ENCODE peak calls at places on chromosomes 7 and 10, in ten cellular contexts. One of them, this sample, is unnamed.
A peak's percentile ranks its signal among the peaks of the same experiment; 100 is the strongest.

GRCh38 chr7:65307651-65308299 is 65.9 kb upstream of the ZNF92 start:
- DNase-seq in NCI-H1105 treated with DMSO at 0.1 percent for 48 hours: peak; percentile 81
- DNase-seq in activated effector memory CD4-positive, alpha-beta T cell treated with Interleukin-2 at 50 U/mL for 16 hours: peak; percentile 14
- DNase-seq in CD8-positive, alpha-beta T cell: peak; percentile 52
- DNase-seq in Caki2: peak; percentile 27
- DNase-seq in cardiac muscle cell: peak; percentile 61
- DNase-seq in nucleus accumbens: peak; percentile 29
- DNase-seq in ELF-1: peak; percentile 79
- DNase-seq in GOT3: no peak
- DNase-seq in AG08395: peak; percentile 63
- DNase-seq in this sample: peak; percentile 49

GRCh38 chr7:69624431-69624830 is 26.2 kb downstream of the AUTS2 start:
- DNase-seq in AG08395: no peak
- DNase-seq in Caki2: no peak
- DNase-seq in ELF-1: no peak
- DNase-seq in NCI-H1105 treated with DMSO at 0.1 percent for 48 hours: no peak
- DNase-seq in activated effector memory CD4-positive, alpha-beta T cell treated with Interleukin-2 at 50 U/mL for 16 hours: no peak
- DNase-seq in cardiac muscle cell: no peak
- DNase-seq in nucleus accumbens: no peak
- DNase-seq in CD8-positive, alpha-beta T cell: no peak
- DNase-seq in GOT3: no peak
- DNase-seq in this sample: no peak

GRCh38 chr7:111486472-111487142 is 75.7 kb downstream of the IMMP2L start:
- DNase-seq in cardiac muscle cell: peak; percentile 77
- DNase-seq in AG08395: peak; percentile 61
- DNase-seq in NCI-H1105 treated with DMSO at 0.1 percent for 48 hours: peak; percentile 85
- DNase-seq in Caki2: peak; percentile 38
- DNase-seq in nucleus accumbens: no peak
- DNase-seq in GOT3: no peak
- DNase-seq in CD8-positive, alpha-beta T cell: no peak
- DNase-seq in ELF-1: peak; percentile 6
- DNase-seq in activated effector memory CD4-positive, alpha-beta T cell treated with Interleukin-2 at 50 U/mL for 16 hours: no peak
- DNase-seq in this sample: peak; percentile 35

GRCh38 chr10:16653223-16653622 is 131.5 kb upstream of the C1QL3 start:
- DNase-seq in ELF-1: no peak
- DNase-seq in cardiac muscle cell: peak; percentile 9
- DNase-seq in activated effector memory CD4-positive, alpha-beta T cell treated with Interleukin-2 at 50 U/mL for 16 hours: no peak
- DNase-seq in NCI-H1105 treated with DMSO at 0.1 percent for 48 hours: no peak
- DNase-seq in CD8-positive, alpha-beta T cell: no peak
- DNase-seq in nucleus accumbens: no peak
- DNase-seq in AG08395: no peak
- DNase-seq in GOT3: no peak
- DNase-seq in Caki2: no peak
- DNase-seq in this sample: no peak

GRCh38 chr7:33904680-33905388 is 505 bp upstream of the BMPER start:
- DNase-seq in GOT3: peak; percentile 36
- DNase-seq in Caki2: peak; percentile 69
- DNase-seq in activated effector memory CD4-positive, alpha-beta T cell treated with Interleukin-2 at 50 U/mL for 16 hours: no peak
- DNase-seq in cardiac muscle cell: peak; percentile 74
- DNase-seq in nucleus accumbens: no peak
- DNase-seq in AG08395: peak; percentile 69
- DNase-seq in CD8-positive, alpha-beta T cell: no peak
- DNase-seq in ELF-1: peak; percentile 74
- DNase-seq in NCI-H1105 treated with DMSO at 0.1 percent for 48 hours: peak; percentile 74
- DNase-seq in this sample: peak; percentile 42

GRCh38 chr7:149284343-149284742 is 22.3 kb downstream of the ZNF783 start:
- DNase-seq in nucleus accumbens: no peak
- DNase-seq in CD8-positive, alpha-beta T cell: peak; percentile 82
- DNase-seq in activated effector memory CD4-positive, alpha-beta T cell treated with Interleukin-2 at 50 U/mL for 16 hours: peak; percentile 48
- DNase-seq in NCI-H1105 treated with DMSO at 0.1 percent for 48 hours: peak; percentile 21
- DNase-seq in ELF-1: no peak
- DNase-seq in AG08395: no peak
- DNase-seq in GOT3: no peak
- DNase-seq in Caki2: no peak
- DNase-seq in cardiac muscle cell: no peak
- DNase-seq in this sample: no peak

GRCh38 chr10:14822879-14823755 is 14.7 kb downstream of the CDNF start:
- DNase-seq in GOT3: no peak
- DNase-seq in AG08395: peak; percentile 66
- DNase-seq in NCI-H1105 treated with DMSO at 0.1 percent for 48 hours: peak; percentile 28
- DNase-seq in activated effector memory CD4-positive, alpha-beta T cell treated with Interleukin-2 at 50 U/mL for 16 hours: no peak
- DNase-seq in nucleus accumbens: no peak
- DNase-seq in Caki2: peak; percentile 47
- DNase-seq in ELF-1: peak; percentile 11
- DNase-seq in cardiac muscle cell: peak; percentile 69
- DNase-seq in CD8-positive, alpha-beta T cell: peak; percentile 38
- DNase-seq in this sample: peak; percentile 23

GRCh38 chr10:78655941-78656340 is 412.8 kb upstream of the ZMIZ1 start:
- DNase-seq in AG08395: no peak
- DNase-seq in CD8-positive, alpha-beta T cell: no peak
- DNase-seq in Caki2: no peak
- DNase-seq in nucleus accumbens: no peak
- DNase-seq in cardiac muscle cell: no peak
- DNase-seq in NCI-H1105 treated with DMSO at 0.1 percent for 48 hours: no peak
- DNase-seq in GOT3: no peak
- DNase-seq in ELF-1: no peak
- DNase-seq in activated effector memory CD4-positive, alpha-beta T cell treated with Interleukin-2 at 50 U/mL for 16 hours: no peak
- DNase-seq in this sample: no peak

GRCh38 chr7:134453526-134453925 is 5.4 kb downstream of the AKR1B1 start:
- DNase-seq in nucleus accumbens: no peak
- DNase-seq in GOT3: no peak
- DNase-seq in cardiac muscle cell: no peak
- DNase-seq in AG08395: no peak
- DNase-seq in activated effector memory CD4-positive, alpha-beta T cell treated with Interleukin-2 at 50 U/mL for 16 hours: no peak
- DNase-seq in NCI-H1105 treated with DMSO at 0.1 percent for 48 hours: no peak
- DNase-seq in ELF-1: no peak
- DNase-seq in Caki2: no peak
- DNase-seq in CD8-positive, alpha-beta T cell: no peak
- DNase-seq in this sample: no peak

GRCh38 chr10:89521368-89521767 is 14.0 kb downstream of the SLC16A12 start:
- DNase-seq in ELF-1: no peak
- DNase-seq in cardiac muscle cell: no peak
- DNase-seq in GOT3: no peak
- DNase-seq in NCI-H1105 treated with DMSO at 0.1 percent for 48 hours: no peak
- DNase-seq in Caki2: no peak
- DNase-seq in CD8-positive, alpha-beta T cell: no peak
- DNase-seq in nucleus accumbens: no peak
- DNase-seq in AG08395: no peak
- DNase-seq in activated effector memory CD4-positive, alpha-beta T cell treated with Interleukin-2 at 50 U/mL for 16 hours: no peak
- DNase-seq in this sample: no peak

GRCh38 chr7:80063855-80064254 is 70.8 kb upstream of the GNAI1 start:
- DNase-seq in GOT3: no peak
- DNase-seq in ELF-1: no peak
- DNase-seq in CD8-positive, alpha-beta T cell: no peak
- DNase-seq in AG08395: no peak
- DNase-seq in activated effector memory CD4-positive, alpha-beta T cell treated with Interleukin-2 at 50 U/mL for 16 hours: no peak
- DNase-seq in nucleus accumbens: no peak
- DNase-seq in cardiac muscle cell: peak; percentile 10
- DNase-seq in Caki2: no peak
- DNase-seq in NCI-H1105 treated with DMSO at 0.1 percent for 48 hours: no peak
- DNase-seq in this sample: no peak

GRCh38 chr10:34205452-34205851 is 609.6 kb downstream of the PARD3 start:
- DNase-seq in nucleus accumbens: no peak
- DNase-seq in cardiac muscle cell: no peak
- DNase-seq in GOT3: no peak
- DNase-seq in Caki2: no peak
- DNase-seq in ELF-1: no peak
- DNase-seq in activated effector memory CD4-positive, alpha-beta T cell treated with Interleukin-2 at 50 U/mL for 16 hours: no peak
- DNase-seq in NCI-H1105 treated with DMSO at 0.1 percent for 48 hours: no peak
- DNase-seq in AG08395: no peak
- DNase-seq in CD8-positive, alpha-beta T cell: no peak
- DNase-seq in this sample: no peak

GRCh38 chr10:119395287-119396007 is 147.1 kb downstream of the RGS10 start:
- DNase-seq in ELF-1: no peak
- DNase-seq in cardiac muscle cell: peak; percentile 79
- DNase-seq in CD8-positive, alpha-beta T cell: no peak
- DNase-seq in AG08395: no peak
- DNase-seq in nucleus accumbens: no peak
- DNase-seq in GOT3: no peak
- DNase-seq in activated effector memory CD4-positive, alpha-beta T cell treated with Interleukin-2 at 50 U/mL for 16 hours: no peak
- DNase-seq in NCI-H1105 treated with DMSO at 0.1 percent for 48 hours: no peak
- DNase-seq in Caki2: no peak
- DNase-seq in this sample: no peak

GRCh38 chr10:132240156-132240555 is 53.4 kb downstream of the DPYSL4 start:
- DNase-seq in activated effector memory CD4-positive, alpha-beta T cell treated with Interleukin-2 at 50 U/mL for 16 hours: no peak
- DNase-seq in nucleus accumbens: no peak
- DNase-seq in CD8-positive, alpha-beta T cell: no peak
- DNase-seq in GOT3: no peak
- DNase-seq in AG08395: no peak
- DNase-seq in NCI-H1105 treated with DMSO at 0.1 percent for 48 hours: no peak
- DNase-seq in ELF-1: no peak
- DNase-seq in Caki2: no peak
- DNase-seq in cardiac muscle cell: no peak
- DNase-seq in this sample: no peak

GRCh38 chr7:117032810-117033209 is 79.5 kb downstream of the ST7 start:
- DNase-seq in GOT3: no peak
- DNase-seq in Caki2: no peak
- DNase-seq in NCI-H1105 treated with DMSO at 0.1 percent for 48 hours: no peak
- DNase-seq in activated effector memory CD4-positive, alpha-beta T cell treated with Interleukin-2 at 50 U/mL for 16 hours: no peak
- DNase-seq in AG08395: no peak
- DNase-seq in cardiac muscle cell: no peak
- DNase-seq in ELF-1: no peak
- DNase-seq in CD8-positive, alpha-beta T cell: no peak
- DNase-seq in nucleus accumbens: no peak
- DNase-seq in this sample: no peak

GRCh38 chr7:50781894-50782293 is 802 bp downstream of the GRB10 start:
- DNase-seq in NCI-H1105 treated with DMSO at 0.1 percent for 48 hours: peak; percentile 30
- DNase-seq in AG08395: no peak
- DNase-seq in cardiac muscle cell: no peak
- DNase-seq in CD8-positive, alpha-beta T cell: no peak
- DNase-seq in Caki2: no peak
- DNase-seq in ELF-1: no peak
- DNase-seq in activated effector memory CD4-positive, alpha-beta T cell treated with Interleukin-2 at 50 U/mL for 16 hours: no peak
- DNase-seq in nucleus accumbens: no peak
- DNase-seq in GOT3: no peak
- DNase-seq in this sample: peak; percentile 19

GRCh38 chr10:125161570-125162139 is 1.3 kb upstream of the CTBP2 start:
- DNase-seq in CD8-positive, alpha-beta T cell: no peak
- DNase-seq in GOT3: no peak
- DNase-seq in cardiac muscle cell: no peak
- DNase-seq in activated effector memory CD4-positive, alpha-beta T cell treated with Interleukin-2 at 50 U/mL for 16 hours: no peak
- DNase-seq in Caki2: no peak
- DNase-seq in ELF-1: peak; percentile 85
- DNase-seq in AG08395: peak; percentile 18
- DNase-seq in NCI-H1105 treated with DMSO at 0.1 percent for 48 hours: no peak
- DNase-seq in nucleus accumbens: no peak
- DNase-seq in this sample: no peak

GRCh38 chr10:108060246-108060645 is 895.7 kb upstream of the SORCS1 start:
- DNase-seq in cardiac muscle cell: no peak
- DNase-seq in CD8-positive, alpha-beta T cell: no peak
- DNase-seq in Caki2: no peak
- DNase-seq in activated effector memory CD4-positive, alpha-beta T cell treated with Interleukin-2 at 50 U/mL for 16 hours: no peak
- DNase-seq in AG08395: no peak
- DNase-seq in NCI-H1105 treated with DMSO at 0.1 percent for 48 hours: no peak
- DNase-seq in nucleus accumbens: no peak
- DNase-seq in GOT3: no peak
- DNase-seq in ELF-1: no peak
- DNase-seq in this sample: no peak

GRCh38 chr7:1599571-1600395 is 30.0 kb upstream of the PSMG3 start:
- DNase-seq in nucleus accumbens: no peak
- DNase-seq in activated effector memory CD4-positive, alpha-beta T cell treated with Interleukin-2 at 50 U/mL for 16 hours: no peak
- DNase-seq in cardiac muscle cell: no peak
- DNase-seq in Caki2: no peak
- DNase-seq in AG08395: no peak
- DNase-seq in CD8-positive, alpha-beta T cell: no peak
- DNase-seq in GOT3: no peak
- DNase-seq in ELF-1: no peak
- DNase-seq in NCI-H1105 treated with DMSO at 0.1 percent for 48 hours: no peak
- DNase-seq in this sample: no peak

GRCh38 chr10:96482815-96483588 is 30.7 kb downstream of the TLL2 start:
- DNase-seq in activated effector memory CD4-positive, alpha-beta T cell treated with Interleukin-2 at 50 U/mL for 16 hours: no peak
- DNase-seq in CD8-positive, alpha-beta T cell: no peak
- DNase-seq in cardiac muscle cell: no peak
- DNase-seq in GOT3: no peak
- DNase-seq in NCI-H1105 treated with DMSO at 0.1 percent for 48 hours: no peak
- DNase-seq in ELF-1: no peak
- DNase-seq in AG08395: no peak
- DNase-seq in Caki2: no peak
- DNase-seq in nucleus accumbens: no peak
- DNase-seq in this sample: no peak

GRCh38 chr7:128830231-128831177 is at the start of gene FLNC:
- DNase-seq in GOT3: no peak
- DNase-seq in NCI-H1105 treated with DMSO at 0.1 percent for 48 hours: peak; percentile 5
- DNase-seq in AG08395: peak; percentile 79
- DNase-seq in cardiac muscle cell: peak; percentile 78
- DNase-seq in CD8-positive, alpha-beta T cell: peak; percentile 39
- DNase-seq in nucleus accumbens: no peak
- DNase-seq in ELF-1: peak; percentile 37
- DNase-seq in Caki2: no peak
- DNase-seq in activated effector memory CD4-positive, alpha-beta T cell treated with Interleukin-2 at 50 U/mL for 16 hours: peak; percentile 13
- DNase-seq in this sample: no peak

GRCh38 chr7:121369462-121369861 is 26.6 kb downstream of the FAM3C start:
- DNase-seq in nucleus accumbens: no peak
- DNase-seq in Caki2: peak; percentile 52
- DNase-seq in GOT3: no peak
- DNase-seq in activated effector memory CD4-positive, alpha-beta T cell treated with Interleukin-2 at 50 U/mL for 16 hours: no peak
- DNase-seq in ELF-1: no peak
- DNase-seq in AG08395: no peak
- DNase-seq in NCI-H1105 treated with DMSO at 0.1 percent for 48 hours: peak; percentile 30
- DNase-seq in cardiac muscle cell: peak; percentile 71
- DNase-seq in CD8-positive, alpha-beta T cell: no peak
- DNase-seq in this sample: no peak

GRCh38 chr7:149310113-149310836 is 48.3 kb downstream of the ZNF783 start:
- DNase-seq in AG08395: peak; percentile 75
- DNase-seq in activated effector memory CD4-positive, alpha-beta T cell treated with Interleukin-2 at 50 U/mL for 16 hours: no peak
- DNase-seq in cardiac muscle cell: peak; percentile 82
- DNase-seq in CD8-positive, alpha-beta T cell: no peak
- DNase-seq in ELF-1: peak; percentile 46
- DNase-seq in NCI-H1105 treated with DMSO at 0.1 percent for 48 hours: peak; percentile 55
- DNase-seq in GOT3: no peak
- DNase-seq in Caki2: peak; percentile 55
- DNase-seq in nucleus accumbens: no peak
- DNase-seq in this sample: peak; percentile 7

GRCh38 chr7:155281411-155281969 is 16.2 kb upstream of the INSIG1 start:
- DNase-seq in AG08395: no peak
- DNase-seq in cardiac muscle cell: no peak
- DNase-seq in nucleus accumbens: no peak
- DNase-seq in activated effector memory CD4-positive, alpha-beta T cell treated with Interleukin-2 at 50 U/mL for 16 hours: no peak
- DNase-seq in CD8-positive, alpha-beta T cell: no peak
- DNase-seq in GOT3: no peak
- DNase-seq in Caki2: no peak
- DNase-seq in NCI-H1105 treated with DMSO at 0.1 percent for 48 hours: no peak
- DNase-seq in ELF-1: no peak
- DNase-seq in this sample: no peak

GRCh38 chr7:152076324-152076821 is 50.9 kb downstream of the GALNT11 start:
- DNase-seq in cardiac muscle cell: peak; percentile 20
- DNase-seq in AG08395: no peak
- DNase-seq in nucleus accumbens: no peak
- DNase-seq in CD8-positive, alpha-beta T cell: peak; percentile 20
- DNase-seq in NCI-H1105 treated with DMSO at 0.1 percent for 48 hours: no peak
- DNase-seq in GOT3: no peak
- DNase-seq in ELF-1: peak; percentile 77
- DNase-seq in Caki2: no peak
- DNase-seq in activated effector memory CD4-positive, alpha-beta T cell treated with Interleukin-2 at 50 U/mL for 16 hours: no peak
- DNase-seq in this sample: peak; percentile 8

GRCh38 chr7:12674861-12675260 is 12.6 kb upstream of the ARL4A start:
- DNase-seq in GOT3: no peak
- DNase-seq in nucleus accumbens: no peak
- DNase-seq in NCI-H1105 treated with DMSO at 0.1 percent for 48 hours: no peak
- DNase-seq in cardiac muscle cell: peak; percentile 79
- DNase-seq in AG08395: no peak
- DNase-seq in Caki2: peak; percentile 34
- DNase-seq in CD8-positive, alpha-beta T cell: peak; percentile 30
- DNase-seq in ELF-1: peak; percentile 43
- DNase-seq in activated effector memory CD4-positive, alpha-beta T cell treated with Interleukin-2 at 50 U/mL for 16 hours: no peak
- DNase-seq in this sample: no peak

GRCh38 chr7:447523-447922 is 72.1 kb downstream of the PDGFA start:
- DNase-seq in cardiac muscle cell: no peak
- DNase-seq in nucleus accumbens: no peak
- DNase-seq in CD8-positive, alpha-beta T cell: no peak
- DNase-seq in NCI-H1105 treated with DMSO at 0.1 percent for 48 hours: no peak
- DNase-seq in activated effector memory CD4-positive, alpha-beta T cell treated with Interleukin-2 at 50 U/mL for 16 hours: no peak
- DNase-seq in ELF-1: no peak
- DNase-seq in Caki2: no peak
- DNase-seq in GOT3: no peak
- DNase-seq in AG08395: no peak
- DNase-seq in this sample: no peak

GRCh38 chr10:3781458-3782098 is 3.4 kb downstream of the KLF6 start:
- DNase-seq in CD8-positive, alpha-beta T cell: peak; percentile 46
- DNase-seq in cardiac muscle cell: peak; percentile 83
- DNase-seq in activated effector memory CD4-positive, alpha-beta T cell treated with Interleukin-2 at 50 U/mL for 16 hours: peak; percentile 46
- DNase-seq in GOT3: no peak
- DNase-seq in NCI-H1105 treated with DMSO at 0.1 percent for 48 hours: no peak
- DNase-seq in AG08395: peak; percentile 32
- DNase-seq in Caki2: peak; percentile 62
- DNase-seq in nucleus accumbens: no peak
- DNase-seq in ELF-1: peak; percentile 49
- DNase-seq in this sample: no peak